ENCODE peak calls at places on chromosomes 7 and 10, in nine cellular contexts. C, K, G, H, O, J, E, S and B are unnamed samples.

GRCh38 chr7:630539-630938 is 96.0 kb upstream of the DNAAF5 start:
- DNase-seq in G (no peak), K (no peak), E (no peak), C (no peak), O (no peak), S (no peak), H (no peak), J (no peak), B (no peak)

GRCh38 chr7:7157177-7157886 is 25.0 kb upstream of the C1GALT1 start:
- DNase-seq in H (peak), O (no peak), G (peak), K (no peak), E (peak), J (peak), C (peak), S (no peak), B (peak)

GRCh38 chr7:27677912-27678612 is 15.4 kb upstream of the HIBADH start:
- DNase-seq in E (no peak), H (peak), S (no peak), K (no peak), C (peak), G (no peak), O (no peak), J (peak), B (no peak)

GRCh38 chr10:24643679-24644209 is 79.9 kb downstream of the ARHGAP21 start:
- DNase-seq in K (no peak), O (no peak), E (no peak), S (no peak), C (no peak), J (no peak), H (peak), G (no peak), B (no peak)

GRCh38 chr7:128265906-128266300 is 24.8 kb downstream of the LEP start:
- DNase-seq in S (no peak), J (no peak), K (no peak), E (no peak), C (no peak), G (no peak), O (no peak), H (no peak), B (no peak)

GRCh38 chr7:159114096-159114495 is 30.6 kb downstream of the VIPR2 start:
- DNase-seq in S (no peak), K (peak), G (no peak), H (no peak), E (no peak), J (no peak), C (no peak), O (no peak), B (no peak)

GRCh38 chr10:125824736-125825135 is 1.4 kb downstream of the BCCIP start:
- DNase-seq in E (no peak), C (peak), J (no peak), G (no peak), H (peak), K (no peak), S (no peak), O (no peak), B (no peak)

GRCh38 chr7:141039366-141039765 is 24.6 kb upstream of the MRPS33 start:
- DNase-seq in O (no peak), H (no peak), C (peak), E (no peak), K (no peak), S (no peak), J (no peak), G (no peak), B (no peak)

GRCh38 chr10:25300073-25300472 is 125.3 kb downstream of the GPR158 start:
- DNase-seq in G (no peak), J (no peak), K (no peak), H (no peak), S (no peak), C (no peak), O (no peak), E (no peak), B (no peak)

GRCh38 chr10:120841522-120842189 is 9.5 kb upstream of the WDR11 start:
- DNase-seq in C (no peak), H (no peak), O (no peak), E (no peak), G (no peak), K (no peak), S (no peak), J (no peak), B (no peak)

GRCh38 chr7:44615149-44615611 is 8.8 kb downstream of the OGDH start:
- DNase-seq in C (no peak), E (no peak), G (no peak), J (no peak), K (peak), H (peak), S (no peak), O (no peak), B (no peak)

GRCh38 chr10:13709931-13710690 is 123.3 kb downstream of the PRPF18 start:
- DNase-seq in C (no peak), E (no peak), H (no peak), J (no peak), G (no peak), O (no peak), S (no peak), K (no peak), B (no peak)

GRCh38 chr7:117772416-117772815 is 100.8 kb downstream of the CTTNBP2 start:
- DNase-seq in C (no peak), K (no peak), H (no peak), S (no peak), G (no peak), O (no peak), J (no peak), E (no peak), B (no peak)

GRCh38 chr10:127210936-127211335 is 14.5 kb upstream of the INSYN2A start:
- DNase-seq in E (no peak), G (no peak), K (no peak), S (no peak), O (no peak), C (no peak), J (no peak), H (no peak), B (no peak)

GRCh38 chr7:118109607-118110006 is 74.4 kb upstream of the LSM8 start:
- DNase-seq in S (no peak), K (no peak), C (peak), G (no peak), E (no peak), H (no peak), O (no peak), J (no peak), B (no peak)

GRCh38 chr7:130099331-130099730 is 29.0 kb downstream of the KLHDC10 start:
- DNase-seq in O (no peak), S (no peak), E (no peak), G (no peak), H (no peak), C (no peak), J (no peak), K (no peak), B (no peak)

GRCh38 chr7:30804078-30804661 is 33.0 kb downstream of the MINDY4 start:
- DNase-seq in E (no peak), K (no peak), C (peak), H (peak), S (no peak), J (peak), G (no peak), O (peak), B (no peak)

GRCh38 chr10:119368991-119369869 is 161.9 kb downstream of the GRK5 start:
- DNase-seq in K (no peak), G (no peak), E (peak), C (no peak), H (no peak), S (no peak), J (no peak), O (no peak), B (peak)

GRCh38 chr10:79182763-79183467 is 114.1 kb downstream of the ZMIZ1 start:
- DNase-seq in E (no peak), K (no peak), S (no peak), C (peak), J (no peak), O (no peak), H (peak), G (no peak), B (no peak)

GRCh38 chr10:49398000-49398861 is 2.3 kb upstream of the DRGX start:
- DNase-seq in S (no peak), K (no peak), O (no peak), G (peak), H (peak), J (peak), E (peak), C (no peak), B (peak)

GRCh38 chr7:122438001-122438400 is 133.5 kb upstream of the FEZF1 start:
- DNase-seq in C (no peak), H (no peak), G (no peak), K (no peak), O (no peak), J (no peak), S (no peak), E (no peak), B (no peak)

GRCh38 chr10:133115981-133116380 is 28.3 kb downstream of the ADGRA1 start:
- DNase-seq in J (no peak), K (no peak), E (no peak), C (no peak), O (no peak), S (no peak), G (no peak), H (no peak), B (no peak)

GRCh38 chr7:95577137-95577536 is 19.2 kb downstream of the PDK4 start:
- DNase-seq in G (no peak), K (no peak), H (peak), J (no peak), S (no peak), C (peak), O (no peak), E (no peak), B (no peak)

GRCh38 chr10:133275683-133276092 is 980 bp downstream of the ADAM8 start:
- DNase-seq in G (peak), C (no peak), H (no peak), K (no peak), S (peak), E (peak), O (no peak), J (no peak), B (peak)

GRCh38 chr7:112554591-112554990 is 73.8 kb downstream of the LSMEM1 start:
- DNase-seq in O (no peak), H (no peak), S (no peak), C (no peak), K (no peak), E (no peak), J (no peak), G (no peak), B (no peak)

GRCh38 chr7:28078036-28078901 is 102.3 kb downstream of the JAZF1 start:
- DNase-seq in J (peak), O (no peak), K (no peak), E (peak), C (peak), H (peak), G (peak), S (no peak), B (peak)

GRCh38 chr7:92292981-92293380 is 47.2 kb downstream of the ANKIB1 start:
- DNase-seq in J (no peak), O (no peak), C (no peak), S (no peak), E (no peak), K (no peak), G (no peak), H (no peak), B (no peak)

GRCh38 chr10:29615195-29615594 is 19.6 kb downstream of the SVIL start:
- DNase-seq in H (no peak), O (no peak), E (no peak), J (no peak), C (no peak), S (no peak), K (no peak), G (no peak), B (no peak)

GRCh38 chr7:22680482-22680901 is 46.5 kb upstream of the IL6 start:
- DNase-seq in K (no peak), S (no peak), G (no peak), O (no peak), C (no peak), E (no peak), J (no peak), H (no peak), B (no peak)